ENCODE peak calls at places on chromosomes 6 and 20, in four cellular contexts. One of them, this sample, is unnamed.

GRCh38 chr6:13486679-13487121 is 700 bp downstream of the GFOD1 start:
- DNase-seq in AG08396: peak
- DNase-seq in amygdala: peak
- DNase-seq in stimulated activated CD8-positive, alpha-beta memory T cell treated with anti-CD3 and anti-CD28 coated beads, Interleukin-7, amount 100 ng/mL, for 1 hour: no peak
- DNase-seq in this sample: peak

GRCh38 chr6:1143655-1144054 is 168.2 kb upstream of the FOXQ1 start:
- DNase-seq in AG08396: peak
- DNase-seq in amygdala: no peak
- DNase-seq in stimulated activated CD8-positive, alpha-beta memory T cell treated with anti-CD3 and anti-CD28 coated beads, Interleukin-7, amount 100 ng/mL, for 1 hour: no peak
- DNase-seq in this sample: no peak

GRCh38 chr20:61092199-61092598 is 159.9 kb upstream of the CDH4 start:
- DNase-seq in AG08396: no peak
- DNase-seq in amygdala: no peak
- DNase-seq in stimulated activated CD8-positive, alpha-beta memory T cell treated with anti-CD3 and anti-CD28 coated beads, Interleukin-7, amount 100 ng/mL, for 1 hour: no peak
- DNase-seq in this sample: no peak

GRCh38 chr6:44572346-44572745 is 184.8 kb downstream of the CDC5L start:
- DNase-seq in AG08396: no peak
- DNase-seq in amygdala: no peak
- DNase-seq in stimulated activated CD8-positive, alpha-beta memory T cell treated with anti-CD3 and anti-CD28 coated beads, Interleukin-7, amount 100 ng/mL, for 1 hour: no peak
- DNase-seq in this sample: no peak

GRCh38 chr20:1469925-1470571 is 3.4 kb upstream of the NSFL1C start:
- DNase-seq in AG08396: peak
- DNase-seq in amygdala: peak
- DNase-seq in stimulated activated CD8-positive, alpha-beta memory T cell treated with anti-CD3 and anti-CD28 coated beads, Interleukin-7, amount 100 ng/mL, for 1 hour: no peak
- DNase-seq in this sample: no peak

GRCh38 chr6:26025894-26026832 is 61.1 kb upstream of the HFE start:
- DNase-seq in AG08396: peak
- DNase-seq in amygdala: peak
- DNase-seq in stimulated activated CD8-positive, alpha-beta memory T cell treated with anti-CD3 and anti-CD28 coated beads, Interleukin-7, amount 100 ng/mL, for 1 hour: no peak
- DNase-seq in this sample: peak

GRCh38 chr20:47669927-47670890 is 115.1 kb downstream of the SULF2 start:
- DNase-seq in AG08396: no peak
- DNase-seq in amygdala: no peak
- DNase-seq in stimulated activated CD8-positive, alpha-beta memory T cell treated with anti-CD3 and anti-CD28 coated beads, Interleukin-7, amount 100 ng/mL, for 1 hour: no peak
- DNase-seq in this sample: no peak

GRCh38 chr6:106875782-106876321 is 98.7 kb downstream of the CD24 start:
- DNase-seq in AG08396: no peak
- DNase-seq in amygdala: no peak
- DNase-seq in stimulated activated CD8-positive, alpha-beta memory T cell treated with anti-CD3 and anti-CD28 coated beads, Interleukin-7, amount 100 ng/mL, for 1 hour: no peak
- DNase-seq in this sample: no peak

GRCh38 chr6:72911463-72912153 is 289.7 kb downstream of the KCNQ5 start:
- DNase-seq in AG08396: no peak
- DNase-seq in amygdala: no peak
- DNase-seq in stimulated activated CD8-positive, alpha-beta memory T cell treated with anti-CD3 and anti-CD28 coated beads, Interleukin-7, amount 100 ng/mL, for 1 hour: no peak
- DNase-seq in this sample: no peak

This sample was measured in esophagus squamous epithelium.